ENCODE peak calls at places on chromosomes 1 and 21, in five cellular contexts. Q is HCT116, E is SK-N-SH, V is K562, F is HepG2. P is an unnamed sample.

GRCh38 chr1:33180226-33181037 is 1.4 kb downstream of the TRIM62 start:
- DNase-seq in E (peak), F (peak), Q (peak), V (peak), P (peak)

GRCh38 chr1:110155878-110156522 is 5.7 kb downstream of the SLC6A17 start:
- DNase-seq in Q (no peak), V (peak), E (no peak), F (peak), P (no peak)

GRCh38 chr1:226798427-226799411 is 59.6 kb upstream of the ITPKB start:
- DNase-seq in F (no peak), E (no peak), V (peak), Q (no peak), P (peak)

GRCh38 chr1:243596441-243597183 is 253.4 kb downstream of the AKT3 start:
- DNase-seq in Q (no peak), V (no peak), F (no peak), E (no peak), P (peak)

GRCh38 chr1:102098536-102098935 is 101.8 kb upstream of the OLFM3 start:
- DNase-seq in F (no peak), Q (no peak), E (no peak), V (no peak), P (no peak)

GRCh38 chr1:219713981-219714381 is 101.1 kb upstream of the ZC3H11B start:
- DNase-seq in Q (no peak), E (no peak), V (no peak), F (no peak), P (no peak)

GRCh38 chr1:205967555-205968335 is 24.5 kb upstream of the SLC26A9 start:
- DNase-seq in F (no peak), E (no peak), V (no peak), Q (no peak), P (no peak)

GRCh38 chr1:200907611-200908097 is 13.0 kb downstream of the INAVA start:
- DNase-seq in V (no peak), E (no peak), F (peak), Q (no peak), P (peak)

GRCh38 chr1:151289991-151290708 is 8.1 kb downstream of the ZNF687 start:
- DNase-seq in V (no peak), Q (no peak), E (no peak), F (no peak), P (no peak)

GRCh38 chr1:219176168-219176567 is 2.5 kb downstream of the LYPLAL1 start:
- DNase-seq in E (no peak), Q (no peak), F (no peak), V (no peak), P (no peak)

GRCh38 chr1:231162970-231163830 is 1.3 kb downstream of the TRIM67 start:
- DNase-seq in Q (no peak), E (peak), F (no peak), V (no peak), P (no peak)

GRCh38 chr1:200372095-200372884 is 37.5 kb downstream of the ZNF281 start:
- DNase-seq in F (peak), E (no peak), V (no peak), Q (peak), P (no peak)

GRCh38 chr1:94801919-94802546 is 18.1 kb upstream of the SLC44A3 start:
- DNase-seq in E (peak), Q (peak), F (peak), V (peak), P (no peak)

GRCh38 chr1:221394011-221394544 is 347.8 kb downstream of the DUSP10 start:
- DNase-seq in F (no peak), E (peak), Q (no peak), V (no peak), P (no peak)

GRCh38 chr21:36096398-36097290 is 26.8 kb downstream of the CBR1 start:
- DNase-seq in F (no peak), V (no peak), E (no peak), Q (no peak), P (no peak)

GRCh38 chr1:4213599-4213998 is 313.5 kb upstream of the C1orf174 start:
- DNase-seq in V (no peak), Q (no peak), E (no peak), F (no peak), P (no peak)

GRCh38 chr1:110320168-110320518 is 19.0 kb upstream of the RBM15 start:
- DNase-seq in E (no peak), V (no peak), Q (no peak), F (no peak), P (no peak)

GRCh38 chr1:1342584-1343115 is 6.6 kb downstream of the DVL1 start:
- DNase-seq in F (no peak), Q (no peak), V (no peak), E (no peak), P (no peak)

GRCh38 chr1:6438047-6438525 is 13.5 kb downstream of the ESPN start:
- DNase-seq in F (peak), Q (no peak), V (peak), E (peak), P (peak)

GRCh38 chr1:229998980-229999379 is 68.1 kb upstream of the GALNT2 start:
- DNase-seq in F (no peak), E (no peak), V (no peak), Q (no peak), P (no peak)

GRCh38 chr21:35153671-35154070 is 104.6 kb upstream of the RUNX1 start:
- DNase-seq in V (no peak), E (no peak), Q (no peak), F (no peak), P (no peak)

GRCh38 chr1:150156868-150157603 is 7.3 kb downstream of the PLEKHO1 start:
- DNase-seq in F (no peak), E (no peak), Q (no peak), V (no peak), P (no peak)

GRCh38 chr1:121558514-121558913 is 373.7 kb downstream of the SRGAP2C start:
- DNase-seq in F (no peak), V (peak), E (no peak), Q (no peak), P (no peak)

GRCh38 chr1:212593696-212594335 is 14.7 kb upstream of the ATF3 start:
- DNase-seq in F (no peak), Q (no peak), V (no peak), E (no peak), P (no peak)

GRCh38 chr1:35660581-35661473 is 19.5 kb upstream of the PSMB2 start:
- DNase-seq in F (no peak), V (peak), E (no peak), Q (no peak), P (no peak)

GRCh38 chr21:35284199-35284598 is 235.1 kb upstream of the RUNX1 start:
- DNase-seq in E (no peak), Q (no peak), F (no peak), V (no peak), P (no peak)

GRCh38 chr1:208445710-208446702 is 201.8 kb upstream of the PLXNA2 start:
- DNase-seq in V (peak), Q (no peak), F (no peak), E (peak), P (no peak)

GRCh38 chr1:93798301-93798700 is 80.7 kb downstream of the DNTTIP2 start:
- DNase-seq in E (no peak), F (no peak), V (no peak), Q (no peak), P (no peak)

GRCh38 chr1:201295861-201296260 is 12.6 kb downstream of the PKP1 start:
- DNase-seq in F (no peak), E (no peak), V (no peak), Q (no peak), P (no peak)

DNA sequence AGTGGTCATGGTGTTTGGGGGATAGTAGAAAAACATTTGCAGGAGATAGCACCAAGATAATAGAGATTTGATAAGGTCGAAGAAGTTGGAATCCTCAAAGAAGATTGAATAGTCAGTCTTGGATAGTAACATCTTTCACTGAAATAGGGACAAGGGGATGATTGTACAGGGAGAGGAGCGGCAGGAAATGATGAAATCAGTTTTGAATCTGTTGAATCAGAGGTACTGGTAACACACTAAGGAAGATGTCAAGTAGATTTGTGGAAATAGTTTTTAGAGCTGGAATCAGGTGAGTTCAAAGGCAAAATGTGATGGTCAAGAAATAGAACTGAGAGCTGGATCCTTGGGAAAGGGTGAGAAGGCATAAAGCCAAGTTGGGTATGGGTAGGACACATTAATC is 26.5 kb downstream of the CAP1 start:
- DNase-seq in Q (no peak), V (no peak), E (no peak), F (no peak), P (no peak)
- TF ChIP-seq ZBTB33 in Q (no peak), V (no peak), E (no peak), F (no peak), P (no peak)

GRCh38 chr1:223426936-223427335 is 33.7 kb downstream of the CCDC185 start:
- DNase-seq in V (no peak), F (no peak), Q (no peak), E (no peak), P (no peak)

GRCh38 chr1:223425550-223425949 is 32.3 kb downstream of the CCDC185 start:
- DNase-seq in E (no peak), V (no peak), Q (no peak), F (no peak), P (no peak)

GRCh38 chr1:223429821-223430220 is 36.6 kb downstream of the CCDC185 start:
- DNase-seq in Q (no peak), V (no peak), F (no peak), E (no peak), P (no peak)

GRCh38 chr1:223430221-223430620 is 37.0 kb downstream of the CCDC185 start:
- DNase-seq in F (no peak), V (no peak), E (no peak), Q (no peak), P (no peak)

DNA sequence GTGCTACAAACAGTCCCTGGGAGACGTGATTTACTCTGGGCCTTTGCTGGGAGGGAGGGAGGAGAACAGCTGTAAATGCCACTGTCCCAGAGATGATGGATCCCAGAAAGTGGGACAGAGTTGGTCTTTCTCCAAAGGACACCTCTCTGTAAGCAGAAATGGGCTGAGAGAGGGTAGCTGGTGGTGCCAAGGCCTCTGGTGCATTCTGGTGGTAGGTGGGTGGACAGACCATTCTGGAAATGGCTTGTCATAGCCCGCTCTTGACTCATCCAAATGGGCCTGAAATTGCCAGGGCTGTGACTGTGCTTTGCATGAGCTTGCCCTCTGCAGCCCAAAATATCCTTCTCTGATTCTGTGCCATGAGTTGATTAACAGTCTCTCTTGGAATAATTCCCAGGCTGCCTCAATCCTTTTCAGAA is 36.1 kb downstream of the CCDC185 start:
- DNase-seq in F (no peak), Q (no peak), E (no peak), V (no peak), P (no peak)
- TF ChIP-seq CTCF in F (no peak), Q (no peak), E (no peak), V (no peak), P (no peak)

GRCh38 chr1:245585252-245585959 is 430.6 kb downstream of the KIF26B start:
- DNase-seq in E (peak), V (no peak), Q (no peak), F (no peak), P (no peak)
- TF ChIP-seq ZBTB33 in E (no peak), V (no peak), Q (no peak), F (no peak), P (no peak)

GRCh38 chr1:16112558-16113555 is 39.4 kb upstream of the FAM131C start:
- DNase-seq in V (no peak), F (peak), E (peak), Q (no peak), P (no peak)
- TF ChIP-seq CTCF in V (no peak), F (no peak), E (no peak), Q (no peak), P (no peak)

GRCh38 chr1:54686155-54686554 is 29.5 kb upstream of the TTC4 start:
- DNase-seq in F (no peak), Q (no peak), V (no peak), E (no peak), P (no peak)
- TF ChIP-seq ZBTB33 in F (no peak), Q (no peak), V (no peak), E (no peak), P (no peak)

DNA sequence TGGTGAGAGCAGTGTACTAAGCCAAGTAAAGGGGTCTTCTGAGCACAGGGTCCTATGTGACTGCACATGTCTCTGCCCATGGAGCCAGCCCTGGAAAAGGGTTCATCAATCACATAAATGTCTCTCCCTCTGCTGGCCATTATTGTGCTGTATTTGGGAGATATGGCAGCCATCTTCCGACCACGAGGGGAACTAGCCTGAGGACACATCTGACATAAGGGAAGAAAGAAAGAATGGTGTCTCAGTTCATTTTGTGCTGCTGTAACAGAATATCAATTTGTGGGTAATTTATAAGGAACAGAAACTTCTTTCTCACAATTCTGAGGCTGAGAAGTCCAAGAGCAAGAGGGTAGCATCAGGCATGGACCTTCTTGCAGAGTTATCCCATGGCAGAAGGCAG is 55.1 kb upstream of the GJA5 start:
- DNase-seq in V (no peak), F (no peak), Q (no peak), E (no peak), P (no peak)
- TF ChIP-seq CTCF in V (peak), F (peak), Q (no peak), E (no peak), P (no peak)

GRCh38 chr1:24111998-24112380 is at the start of gene MYOM3:
- DNase-seq in Q (no peak), F (no peak), E (no peak), V (no peak), P (no peak)
- TF ChIP-seq ZBTB33 in Q (no peak), F (no peak), E (no peak), V (no peak), P (no peak)

DNA sequence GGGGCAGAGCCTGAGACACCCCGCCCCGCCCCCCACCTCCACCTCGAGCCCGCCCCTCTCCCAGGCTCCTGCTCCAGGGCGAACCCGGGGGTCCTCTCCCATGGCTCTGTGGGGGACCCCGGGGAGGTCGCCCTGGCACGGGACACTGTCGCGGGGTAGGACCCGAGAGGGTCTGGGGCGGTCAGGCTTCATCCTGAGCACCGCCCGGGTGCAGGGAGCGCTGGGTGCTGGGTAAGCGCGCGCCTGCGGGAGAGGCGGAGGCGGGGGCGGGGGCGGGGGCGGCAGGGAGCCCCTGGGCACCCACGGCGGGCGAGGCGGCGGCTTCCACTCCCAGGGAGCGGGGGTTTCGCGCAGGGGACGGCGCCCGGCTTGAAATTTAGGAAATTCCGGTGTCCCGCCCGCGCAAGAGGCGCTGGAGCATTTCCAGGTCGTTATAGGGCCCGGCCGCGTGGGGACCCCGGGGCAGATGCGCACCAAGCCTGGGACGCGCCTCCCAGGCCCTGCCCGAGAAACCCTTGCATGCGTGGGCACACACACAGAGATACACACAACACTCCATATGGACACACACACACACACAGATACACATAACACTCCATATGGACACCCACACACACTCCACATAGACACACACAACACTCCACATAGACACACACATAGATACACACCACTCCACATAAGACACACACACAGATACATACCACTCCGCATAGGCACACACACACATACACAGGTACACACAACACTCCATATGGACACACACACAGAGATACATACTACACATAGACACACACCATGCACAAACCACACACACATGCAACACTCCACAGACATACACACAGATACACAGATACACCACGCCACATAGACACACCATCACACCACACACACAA is 48.7 kb upstream of the SLC19A1 start:
- DNase-seq in V (peak), F (no peak), Q (no peak), E (no peak), P (peak)
- TF ChIP-seq CTCF in V (peak), F (no peak), Q (no peak), E (no peak), P (no peak)